ENCODE peak calls at places on chromosome 2, in eight cellular contexts. One of them, this sample, is unnamed.

GRCh38 chr2:168119519-168120141 is 127.8 kb downstream of the STK39 start:
- DNase-seq in testis: peak; percentile 28
- DNase-seq in endothelial cell of umbilical vein: peak; percentile 68
- DNase-seq in HCT116: peak; percentile 41
- DNase-seq in endodermal cell: peak; percentile 63
- DNase-seq in fibroblast of lung: peak; percentile 58
- DNase-seq in heart left ventricle: no peak
- DNase-seq in tibial artery: no peak
- DNase-seq in this sample: no peak

GRCh38 chr2:186641807-186642321 is 52.0 kb upstream of the FAM171B start:
- DNase-seq in testis: peak; percentile 49
- DNase-seq in endothelial cell of umbilical vein: peak; percentile 84
- DNase-seq in HCT116: peak; percentile 50
- DNase-seq in endodermal cell: peak; percentile 54
- DNase-seq in fibroblast of lung: peak; percentile 78
- DNase-seq in heart left ventricle: peak; percentile 28
- DNase-seq in tibial artery: no peak
- DNase-seq in this sample: no peak

GRCh38 chr2:64403426-64403825 is 50.5 kb upstream of the LGALSL start:
- DNase-seq in testis: no peak
- DNase-seq in endothelial cell of umbilical vein: no peak
- DNase-seq in HCT116: no peak
- DNase-seq in endodermal cell: no peak
- DNase-seq in fibroblast of lung: no peak
- DNase-seq in heart left ventricle: no peak
- DNase-seq in tibial artery: no peak
- DNase-seq in this sample: no peak

GRCh38 chr2:120502357-120502756 is 156.4 kb downstream of the INHBB start:
- DNase-seq in testis: no peak
- DNase-seq in endothelial cell of umbilical vein: no peak
- DNase-seq in HCT116: no peak
- DNase-seq in endodermal cell: no peak
- DNase-seq in fibroblast of lung: no peak
- DNase-seq in heart left ventricle: no peak
- DNase-seq in tibial artery: no peak
- DNase-seq in this sample: no peak

GRCh38 chr2:10895231-10895630 is 16.5 kb upstream of the KCNF1 start:
- DNase-seq in testis: no peak
- DNase-seq in endothelial cell of umbilical vein: no peak
- DNase-seq in HCT116: no peak
- DNase-seq in endodermal cell: peak; percentile 22
- DNase-seq in fibroblast of lung: no peak
- DNase-seq in heart left ventricle: no peak
- DNase-seq in tibial artery: no peak
- DNase-seq in this sample: no peak

GRCh38 chr2:28683100-28683706 is 68.4 kb upstream of the PPP1CB start:
- DNase-seq in testis: peak; percentile 89
- DNase-seq in endothelial cell of umbilical vein: peak; percentile 18
- DNase-seq in HCT116: peak; percentile 26
- DNase-seq in endodermal cell: peak; percentile 68
- DNase-seq in fibroblast of lung: peak; percentile 85
- DNase-seq in heart left ventricle: peak; percentile 90
- DNase-seq in tibial artery: peak; percentile 71
- DNase-seq in this sample: peak; percentile 89

GRCh38 chr2:238098854-238099708 is 1.1 kb upstream of the ESPNL start:
- DNase-seq in testis: peak; percentile 13
- DNase-seq in endothelial cell of umbilical vein: no peak
- DNase-seq in HCT116: no peak
- DNase-seq in endodermal cell: no peak
- DNase-seq in fibroblast of lung: no peak
- DNase-seq in heart left ventricle: no peak
- DNase-seq in tibial artery: no peak
- DNase-seq in this sample: peak; percentile 58

GRCh38 chr2:47708801-47709499 is 74.0 kb upstream of the MSH6 start:
- DNase-seq in testis: no peak
- DNase-seq in endothelial cell of umbilical vein: no peak
- DNase-seq in HCT116: no peak
- DNase-seq in endodermal cell: no peak
- DNase-seq in fibroblast of lung: no peak
- DNase-seq in heart left ventricle: no peak
- DNase-seq in tibial artery: no peak
- DNase-seq in this sample: no peak

GRCh38 chr2:148813603-148814065 is 61.4 kb upstream of the KIF5C start:
- DNase-seq in testis: no peak
- DNase-seq in endothelial cell of umbilical vein: no peak
- DNase-seq in HCT116: no peak
- DNase-seq in endodermal cell: peak; percentile 96
- DNase-seq in fibroblast of lung: no peak
- DNase-seq in heart left ventricle: no peak
- DNase-seq in tibial artery: no peak
- DNase-seq in this sample: no peak

GRCh38 chr2:158498043-158498748 is 41.4 kb downstream of the PKP4 start:
- DNase-seq in testis: no peak
- DNase-seq in endothelial cell of umbilical vein: no peak
- DNase-seq in HCT116: no peak
- DNase-seq in endodermal cell: no peak
- DNase-seq in fibroblast of lung: peak; percentile 23
- DNase-seq in heart left ventricle: no peak
- DNase-seq in tibial artery: no peak
- DNase-seq in this sample: no peak

GRCh38 chr2:156522824-156523440 is 86.8 kb downstream of the GPD2 start:
- DNase-seq in testis: no peak
- DNase-seq in endothelial cell of umbilical vein: no peak
- DNase-seq in HCT116: no peak
- DNase-seq in endodermal cell: no peak
- DNase-seq in fibroblast of lung: no peak
- DNase-seq in heart left ventricle: no peak
- DNase-seq in tibial artery: no peak
- DNase-seq in this sample: no peak
- H3K27ac ChIP-seq in testis: no peak overlapping the region
- H3K27ac ChIP-seq in endothelial cell of umbilical vein: no peak overlapping the region
- H3K27ac ChIP-seq in HCT116: no peak overlapping the region
- H3K27ac ChIP-seq in endodermal cell: no peak overlapping the region
- H3K27ac ChIP-seq in fibroblast of lung: no peak overlapping the region
- H3K27ac ChIP-seq in heart left ventricle: no peak overlapping the region
- H3K27ac ChIP-seq in tibial artery: no peak overlapping the region
- H3K27ac ChIP-seq in this sample: no peak overlapping the region

DNA sequence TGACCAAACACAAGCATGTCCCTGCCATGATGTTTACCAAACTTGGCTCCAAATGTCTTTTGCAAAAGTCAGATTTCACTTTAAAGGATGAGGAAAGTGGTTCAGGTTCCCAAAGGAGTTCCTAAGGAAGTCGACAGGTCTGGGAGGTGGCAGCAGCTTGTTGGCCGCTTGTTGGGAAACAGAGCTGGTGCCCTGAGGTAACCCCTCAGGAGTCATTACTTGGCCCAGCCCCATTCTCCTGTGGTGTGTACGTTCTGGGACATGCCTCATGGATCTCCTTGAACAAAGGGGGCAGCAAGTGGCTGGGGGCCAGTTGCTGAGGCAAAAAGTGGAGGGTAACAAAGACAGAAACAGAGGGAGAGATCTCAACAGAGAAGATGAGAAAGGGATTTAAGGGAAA is 10.9 kb downstream of the TMBIM1 start:
- DNase-seq in testis: no peak
- DNase-seq in endothelial cell of umbilical vein: no peak
- DNase-seq in HCT116: no peak
- DNase-seq in endodermal cell: no peak
- DNase-seq in fibroblast of lung: peak; percentile 30
- DNase-seq in heart left ventricle: no peak
- DNase-seq in tibial artery: no peak
- DNase-seq in this sample: no peak
- H3K4me1 ChIP-seq in testis: peaks cover 43% of the 10 kb centered on the region
- H3K4me1 ChIP-seq in endothelial cell of umbilical vein: peaks cover 37% of the 10 kb centered on the region
- H3K4me1 ChIP-seq in HCT116: peaks cover 9% of the 10 kb centered on the region
- H3K4me1 ChIP-seq in endodermal cell: peaks cover 5% of the 10 kb centered on the region
- H3K4me1 ChIP-seq in fibroblast of lung: peaks cover 41% of the 10 kb centered on the region
- H3K4me1 ChIP-seq in heart left ventricle: peaks cover 54% of the 10 kb centered on the region
- H3K4me1 ChIP-seq in tibial artery: peaks cover 55% of the 10 kb centered on the region
- H3K4me1 ChIP-seq in this sample: peaks cover 27% of the 10 kb centered on the region

GRCh38 chr2:106267997-106268396 is 73.9 kb upstream of the UXS1 start:
- DNase-seq in testis: no peak
- DNase-seq in endothelial cell of umbilical vein: no peak
- DNase-seq in HCT116: no peak
- DNase-seq in endodermal cell: no peak
- DNase-seq in fibroblast of lung: no peak
- DNase-seq in heart left ventricle: no peak
- DNase-seq in tibial artery: no peak
- DNase-seq in this sample: no peak
- H3K27ac ChIP-seq in testis: no peak overlapping the region
- H3K27ac ChIP-seq in endothelial cell of umbilical vein: no peak overlapping the region
- H3K27ac ChIP-seq in HCT116: no peak overlapping the region
- H3K27ac ChIP-seq in endodermal cell: no peak overlapping the region
- H3K27ac ChIP-seq in fibroblast of lung: no peak overlapping the region
- H3K27ac ChIP-seq in heart left ventricle: no peak overlapping the region
- H3K27ac ChIP-seq in tibial artery: no peak overlapping the region
- H3K27ac ChIP-seq in this sample: no peak overlapping the region

GRCh38 chr2:38076250-38076709 is 329 bp upstream of the CYP1B1 start:
- DNase-seq in testis: peak; percentile 83
- DNase-seq in endothelial cell of umbilical vein: peak; percentile 16
- DNase-seq in HCT116: peak; percentile 61
- DNase-seq in endodermal cell: peak; percentile 96
- DNase-seq in fibroblast of lung: peak; percentile 82
- DNase-seq in heart left ventricle: peak; percentile 76
- DNase-seq in tibial artery: peak; percentile 76
- DNase-seq in this sample: peak; percentile 92
- H3K4me1 ChIP-seq in testis: peaks cover 23% of the 10 kb centered on the region
- H3K4me1 ChIP-seq in endothelial cell of umbilical vein: peaks cover 16% of the 10 kb centered on the region
- H3K4me1 ChIP-seq in HCT116: peaks cover 5% of the 10 kb centered on the region
- H3K4me1 ChIP-seq in endodermal cell: no peaks in the 10 kb centered on the region
- H3K4me1 ChIP-seq in fibroblast of lung: peaks cover 3% of the 10 kb centered on the region
- H3K4me1 ChIP-seq in heart left ventricle: peaks cover 23% of the 10 kb centered on the region
- H3K4me1 ChIP-seq in tibial artery: peaks cover 48% of the 10 kb centered on the region
- H3K4me1 ChIP-seq in this sample: peaks cover 2% of the 10 kb centered on the region

GRCh38 chr2:73989972-73990371 is 5.3 kb downstream of the TET3 start:
- DNase-seq in testis: no peak
- DNase-seq in endothelial cell of umbilical vein: no peak
- DNase-seq in HCT116: no peak
- DNase-seq in endodermal cell: no peak
- DNase-seq in fibroblast of lung: no peak
- DNase-seq in heart left ventricle: no peak
- DNase-seq in tibial artery: no peak
- DNase-seq in this sample: no peak

GRCh38 chr2:73987109-73987947 is 2.6 kb downstream of the TET3 start:
- DNase-seq in testis: no peak
- DNase-seq in endothelial cell of umbilical vein: peak; percentile 58
- DNase-seq in HCT116: no peak
- DNase-seq in endodermal cell: peak; percentile 61
- DNase-seq in fibroblast of lung: peak; percentile 58
- DNase-seq in heart left ventricle: peak; percentile 48
- DNase-seq in tibial artery: no peak
- DNase-seq in this sample: peak; percentile 46

GRCh38 chr2:73990531-73990930 is 5.8 kb downstream of the TET3 start:
- DNase-seq in testis: no peak
- DNase-seq in endothelial cell of umbilical vein: no peak
- DNase-seq in HCT116: no peak
- DNase-seq in endodermal cell: no peak
- DNase-seq in fibroblast of lung: no peak
- DNase-seq in heart left ventricle: no peak
- DNase-seq in tibial artery: no peak
- DNase-seq in this sample: no peak

GRCh38 chr2:73986085-73986680 is 1.5 kb downstream of the TET3 start:
- DNase-seq in testis: no peak
- DNase-seq in endothelial cell of umbilical vein: no peak
- DNase-seq in HCT116: no peak
- DNase-seq in endodermal cell: no peak
- DNase-seq in fibroblast of lung: no peak
- DNase-seq in heart left ventricle: no peak
- DNase-seq in tibial artery: no peak
- DNase-seq in this sample: no peak

GRCh38 chr2:73987948-73988700 is 3.4 kb downstream of the TET3 start:
- DNase-seq in testis: no peak
- DNase-seq in endothelial cell of umbilical vein: no peak
- DNase-seq in HCT116: no peak
- DNase-seq in endodermal cell: no peak
- DNase-seq in fibroblast of lung: peak; percentile 55
- DNase-seq in heart left ventricle: no peak
- DNase-seq in tibial artery: no peak
- DNase-seq in this sample: no peak
- H3K27ac ChIP-seq in testis: no peak overlapping the region
- H3K27ac ChIP-seq in endothelial cell of umbilical vein: no peak overlapping the region
- H3K27ac ChIP-seq in HCT116: no peak overlapping the region
- H3K27ac ChIP-seq in endodermal cell: no peak overlapping the region
- H3K27ac ChIP-seq in fibroblast of lung: no peak overlapping the region
- H3K27ac ChIP-seq in heart left ventricle: no peak overlapping the region
- H3K27ac ChIP-seq in tibial artery: no peak overlapping the region
- H3K27ac ChIP-seq in this sample: no peak overlapping the region

DNA sequence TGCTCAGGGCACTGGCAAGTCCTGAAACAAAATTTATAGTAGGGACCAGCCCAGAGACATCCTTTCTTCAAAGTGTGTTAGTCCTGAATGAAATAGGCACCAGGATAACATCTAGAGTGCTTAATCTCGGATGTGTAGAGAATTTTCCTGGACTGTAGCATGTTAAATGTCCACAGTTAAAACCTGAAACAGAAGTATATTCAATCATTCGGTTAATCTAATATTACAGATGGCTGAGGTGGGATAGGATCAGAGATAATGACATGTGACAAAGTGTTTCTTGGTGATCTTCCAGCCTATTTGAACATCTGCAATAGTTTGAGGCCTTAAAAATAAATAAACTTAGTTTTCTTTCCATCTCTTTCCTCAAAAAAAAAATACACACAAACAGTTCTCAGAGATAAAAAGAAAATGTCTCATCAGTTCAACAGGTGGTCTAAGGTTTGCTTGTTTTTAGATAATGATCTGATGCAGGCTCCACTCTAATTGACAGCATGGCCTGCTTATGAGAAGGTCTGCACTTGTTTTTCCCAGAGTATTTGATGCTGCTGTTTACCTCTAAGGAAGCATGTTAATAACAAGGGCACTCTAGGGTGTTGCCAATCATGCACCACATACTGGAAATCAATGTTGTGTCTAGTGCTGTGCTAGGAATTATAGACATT is 25.9 kb downstream of the CNTNAP5 start:
- DNase-seq in testis: no peak
- DNase-seq in endothelial cell of umbilical vein: no peak
- DNase-seq in HCT116: no peak
- DNase-seq in endodermal cell: no peak
- DNase-seq in fibroblast of lung: no peak
- DNase-seq in heart left ventricle: no peak
- DNase-seq in tibial artery: no peak
- DNase-seq in this sample: no peak
- H3K4me1 ChIP-seq in testis: no peaks in the 10 kb centered on the region
- H3K4me1 ChIP-seq in endothelial cell of umbilical vein: no peaks in the 10 kb centered on the region
- H3K4me1 ChIP-seq in HCT116: no peaks in the 10 kb centered on the region
- H3K4me1 ChIP-seq in endodermal cell: peaks cover 5% of the 10 kb centered on the region
- H3K4me1 ChIP-seq in fibroblast of lung: no peaks in the 10 kb centered on the region
- H3K4me1 ChIP-seq in heart left ventricle: peaks cover 10% of the 10 kb centered on the region
- H3K4me1 ChIP-seq in tibial artery: no peaks in the 10 kb centered on the region
- H3K4me1 ChIP-seq in this sample: no peaks in the 10 kb centered on the region

DNA sequence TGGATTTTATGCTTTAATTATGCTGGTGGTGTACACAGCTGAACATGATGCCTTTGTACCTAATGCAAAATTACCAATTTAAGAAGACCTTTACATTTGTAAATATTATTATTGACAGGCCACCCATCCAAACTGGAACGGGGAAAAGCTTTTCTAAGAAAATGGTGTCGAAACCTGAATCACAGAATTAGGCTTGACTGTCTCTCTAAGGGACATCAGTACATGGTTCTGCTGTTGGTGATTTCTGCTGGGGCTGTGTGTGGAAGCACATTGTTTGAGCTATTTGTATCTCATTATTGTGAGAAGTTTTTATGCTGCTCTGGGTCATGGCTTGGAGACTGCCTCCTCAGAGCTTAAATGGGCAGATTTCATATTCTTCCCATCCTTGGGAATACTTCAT is 420.9 kb upstream of the POU3F3 start:
- DNase-seq in testis: no peak
- DNase-seq in endothelial cell of umbilical vein: no peak
- DNase-seq in HCT116: no peak
- DNase-seq in endodermal cell: no peak
- DNase-seq in fibroblast of lung: no peak
- DNase-seq in heart left ventricle: no peak
- DNase-seq in tibial artery: no peak
- DNase-seq in this sample: no peak
- H3K27ac ChIP-seq in testis: no peak overlapping the region
- H3K27ac ChIP-seq in endothelial cell of umbilical vein: no peak overlapping the region
- H3K27ac ChIP-seq in HCT116: no peak overlapping the region
- H3K27ac ChIP-seq in endodermal cell: peak overlapping the region; percentile 98
- H3K27ac ChIP-seq in fibroblast of lung: no peak overlapping the region
- H3K27ac ChIP-seq in heart left ventricle: no peak overlapping the region
- H3K27ac ChIP-seq in tibial artery: no peak overlapping the region
- H3K27ac ChIP-seq in this sample: no peak overlapping the region